ENCODE peak calls at places on chromosomes 1 and 21, in four cellular contexts. One of them, this sample, is unnamed.

GRCh38 chr1:239814306-239814881 is 277.3 kb upstream of the FMN2 start:
- DNase-seq in tibial nerve: no peak
- DNase-seq in C1 segment of cervical spinal cord: no peak
- DNase-seq in astrocyte: peak; percentile 93
- DNase-seq in this sample: peak; percentile 93

GRCh38 chr1:118773656-118774055 is 214.5 kb downstream of the TBX15 start:
- DNase-seq in tibial nerve: no peak
- DNase-seq in C1 segment of cervical spinal cord: no peak
- DNase-seq in astrocyte: no peak
- DNase-seq in this sample: no peak

GRCh38 chr1:210417881-210418280 is 89.2 kb downstream of the HHAT start:
- DNase-seq in tibial nerve: no peak
- DNase-seq in C1 segment of cervical spinal cord: no peak
- DNase-seq in astrocyte: no peak
- DNase-seq in this sample: no peak

GRCh38 chr1:223137402-223138100 is 5.5 kb downstream of the TLR5 start:
- DNase-seq in tibial nerve: no peak
- DNase-seq in C1 segment of cervical spinal cord: no peak
- DNase-seq in astrocyte: peak; percentile 35
- DNase-seq in this sample: peak; percentile 79

GRCh38 chr21:43693981-43694380 is 24.9 kb upstream of the PDXK start:
- DNase-seq in tibial nerve: no peak
- DNase-seq in C1 segment of cervical spinal cord: no peak
- DNase-seq in astrocyte: no peak
- DNase-seq in this sample: peak; percentile 6

GRCh38 chr1:113616201-113616600 is 143.1 kb downstream of the PHTF1 start:
- DNase-seq in tibial nerve: no peak
- DNase-seq in C1 segment of cervical spinal cord: no peak
- DNase-seq in astrocyte: peak; percentile 76
- DNase-seq in this sample: no peak

GRCh38 chr1:231731262-231731661 is 104.7 kb downstream of the DISC1 start:
- DNase-seq in tibial nerve: no peak
- DNase-seq in C1 segment of cervical spinal cord: no peak
- DNase-seq in astrocyte: no peak
- DNase-seq in this sample: no peak

GRCh38 chr1:41917835-41918449 is 780 bp downstream of the HIVEP3 start:
- DNase-seq in tibial nerve: no peak
- DNase-seq in C1 segment of cervical spinal cord: peak; percentile 38
- DNase-seq in astrocyte: peak; percentile 25
- DNase-seq in this sample: peak; percentile 87

GRCh38 chr1:157147906-157148717 is 9.9 kb upstream of the ETV3 start:
- DNase-seq in tibial nerve: no peak
- DNase-seq in C1 segment of cervical spinal cord: no peak
- DNase-seq in astrocyte: peak; percentile 25
- DNase-seq in this sample: no peak

GRCh38 chr1:200866521-200866920 is 6.3 kb upstream of the GPR25 start:
- DNase-seq in tibial nerve: no peak
- DNase-seq in C1 segment of cervical spinal cord: no peak
- DNase-seq in astrocyte: peak; percentile 17
- DNase-seq in this sample: peak; percentile 75

GRCh38 chr1:199522338-199522737 is 505.2 kb upstream of the NR5A2 start:
- DNase-seq in tibial nerve: no peak
- DNase-seq in C1 segment of cervical spinal cord: no peak
- DNase-seq in astrocyte: peak; percentile 10
- DNase-seq in this sample: no peak

GRCh38 chr1:57572016-57572415 is 148.2 kb upstream of the DAB1 start:
- DNase-seq in tibial nerve: no peak
- DNase-seq in C1 segment of cervical spinal cord: no peak
- DNase-seq in astrocyte: no peak
- DNase-seq in this sample: no peak

GRCh38 chr1:111468717-111469100 is 5.1 kb upstream of the C1orf162 start:
- DNase-seq in tibial nerve: no peak
- DNase-seq in C1 segment of cervical spinal cord: no peak
- DNase-seq in astrocyte: no peak
- DNase-seq in this sample: no peak

GRCh38 chr1:54016343-54017282 is 1.4 kb downstream of the LDLRAD1 start:
- DNase-seq in tibial nerve: no peak
- DNase-seq in C1 segment of cervical spinal cord: no peak
- DNase-seq in astrocyte: no peak
- DNase-seq in this sample: peak; percentile 82

GRCh38 chr1:32063261-32063681 is 9.5 kb upstream of the TMEM39B start:
- DNase-seq in tibial nerve: no peak
- DNase-seq in C1 segment of cervical spinal cord: peak; percentile 14
- DNase-seq in astrocyte: peak; percentile 52
- DNase-seq in this sample: peak; percentile 83

GRCh38 chr1:20494609-20495311 is 8.8 kb upstream of the CAMK2N1 start:
- DNase-seq in tibial nerve: no peak
- DNase-seq in C1 segment of cervical spinal cord: no peak
- DNase-seq in astrocyte: peak; percentile 95
- DNase-seq in this sample: peak; percentile 93

GRCh38 chr1:202349263-202349928 is 897 bp downstream of the PPP1R12B start:
- DNase-seq in tibial nerve: no peak
- DNase-seq in C1 segment of cervical spinal cord: no peak
- DNase-seq in astrocyte: peak; percentile 58
- DNase-seq in this sample: peak; percentile 85

GRCh38 chr1:7284839-7285435 is 486.2 kb upstream of the VAMP3 start:
- DNase-seq in tibial nerve: no peak
- DNase-seq in C1 segment of cervical spinal cord: no peak
- DNase-seq in astrocyte: peak; percentile 33
- DNase-seq in this sample: no peak

GRCh38 chr21:29434081-29434480 is 135.4 kb downstream of the BACH1 start:
- DNase-seq in tibial nerve: no peak
- DNase-seq in C1 segment of cervical spinal cord: no peak
- DNase-seq in astrocyte: no peak
- DNase-seq in this sample: no peak

GRCh38 chr1:160942926-160943325 is 11.7 kb downstream of the ITLN2 start:
- DNase-seq in tibial nerve: no peak
- DNase-seq in C1 segment of cervical spinal cord: no peak
- DNase-seq in astrocyte: no peak
- DNase-seq in this sample: no peak

GRCh38 chr1:115648717-115649691 is 7.2 kb downstream of the VANGL1 start:
- DNase-seq in tibial nerve: no peak
- DNase-seq in C1 segment of cervical spinal cord: no peak
- DNase-seq in astrocyte: no peak
- DNase-seq in this sample: peak; percentile 25

GRCh38 chr1:25031601-25031965 is 101.5 kb upstream of the RUNX3 start:
- DNase-seq in tibial nerve: no peak
- DNase-seq in C1 segment of cervical spinal cord: no peak
- DNase-seq in astrocyte: no peak
- DNase-seq in this sample: peak; percentile 42

GRCh38 chr1:37793773-37794371 is at the start of gene MANEAL:
- DNase-seq in tibial nerve: no peak
- DNase-seq in C1 segment of cervical spinal cord: no peak
- DNase-seq in astrocyte: peak; percentile 40
- DNase-seq in this sample: peak; percentile 96

GRCh38 chr1:41277371-41277994 is 35.4 kb upstream of the SCMH1 start:
- DNase-seq in tibial nerve: no peak
- DNase-seq in C1 segment of cervical spinal cord: no peak
- DNase-seq in astrocyte: no peak
- DNase-seq in this sample: no peak

GRCh38 chr1:43634729-43635128 is 15.2 kb upstream of the KDM4A start:
- DNase-seq in tibial nerve: no peak
- DNase-seq in C1 segment of cervical spinal cord: no peak
- DNase-seq in astrocyte: no peak
- DNase-seq in this sample: peak; percentile 41

GRCh38 chr1:208541225-208541855 is 297.2 kb upstream of the PLXNA2 start:
- DNase-seq in tibial nerve: no peak
- DNase-seq in C1 segment of cervical spinal cord: no peak
- DNase-seq in astrocyte: no peak
- DNase-seq in this sample: no peak

GRCh38 chr1:241311056-241311746 is 45.8 kb downstream of the RGS7 start:
- DNase-seq in tibial nerve: no peak
- DNase-seq in C1 segment of cervical spinal cord: no peak
- DNase-seq in astrocyte: no peak
- DNase-seq in this sample: no peak

GRCh38 chr1:1869459-1869858 is 21.4 kb downstream of the GNB1 start:
- DNase-seq in tibial nerve: no peak
- DNase-seq in C1 segment of cervical spinal cord: no peak
- DNase-seq in astrocyte: no peak
- DNase-seq in this sample: no peak

GRCh38 chr1:238898856-238899255 is 487.5 kb upstream of the CHRM3 start:
- DNase-seq in tibial nerve: no peak
- DNase-seq in C1 segment of cervical spinal cord: no peak
- DNase-seq in astrocyte: peak; percentile 47
- DNase-seq in this sample: no peak

GRCh38 chr1:192445849-192446489 is 129.2 kb downstream of the RGS21 start:
- DNase-seq in tibial nerve: peak; percentile 15
- DNase-seq in C1 segment of cervical spinal cord: peak; percentile 38
- DNase-seq in astrocyte: peak; percentile 30
- DNase-seq in this sample: no peak

GRCh38 chr1:220217383-220217988 is 54.8 kb downstream of the RAB3GAP2 start:
- DNase-seq in tibial nerve: no peak
- DNase-seq in C1 segment of cervical spinal cord: no peak
- DNase-seq in astrocyte: no peak
- DNase-seq in this sample: no peak

GRCh38 chr1:206909167-206909882 is 12.1 kb downstream of the IL24 start:
- DNase-seq in tibial nerve: peak; percentile 27
- DNase-seq in C1 segment of cervical spinal cord: no peak
- DNase-seq in astrocyte: no peak
- DNase-seq in this sample: no peak

GRCh38 chr1:237309595-237310118 is 267.7 kb downstream of the RYR2 start:
- DNase-seq in tibial nerve: no peak
- DNase-seq in C1 segment of cervical spinal cord: no peak
- DNase-seq in astrocyte: no peak
- DNase-seq in this sample: no peak

GRCh38 chr1:63917571-63918394 is 144.0 kb downstream of the ROR1 start:
- DNase-seq in tibial nerve: no peak
- DNase-seq in C1 segment of cervical spinal cord: no peak
- DNase-seq in astrocyte: peak; percentile 47
- DNase-seq in this sample: no peak

GRCh38 chr1:75725256-75725655 is 747 bp downstream of the ACADM start:
- DNase-seq in tibial nerve: no peak
- DNase-seq in C1 segment of cervical spinal cord: no peak
- DNase-seq in astrocyte: no peak
- DNase-seq in this sample: peak; percentile 39

This sample was measured in osteoblast.